ENCODE peak calls at places on chromosomes 3 and 15, in nine cellular contexts. A is EH; H is stimulated activated naive CD8-positive, alpha-beta T cell treated with anti-CD3 and anti-CD28 coated beads, Interleukin-15, amount 100 ng/mL, for 72 hours; Y is cardiac muscle cell; M is DMS 273 treated with DMSO at 0.1 percent for 48 hours; V is T-cell; N is neural crest cell; L is heart right ventricle; U is dorsolateral prefrontal cortex. K is an unnamed sample.

GRCh38 chr15:78197632-78198031 is 36.7 kb downstream of the ACSBG1 start:
- DNase-seq in U (no peak), A (no peak), M (no peak), V (no peak), N (no peak), Y (no peak), H (no peak), L (no peak), K (no peak)

GRCh38 chr15:77682564-77682963 is 49.9 kb upstream of the LINGO1 start:
- DNase-seq in H (no peak), M (no peak), L (no peak), Y (no peak), U (no peak), V (no peak), A (no peak), N (no peak), K (no peak)

GRCh38 chr3:46298871-46299607 is 54.9 kb upstream of the CCR2 start:
- DNase-seq in L (no peak), M (no peak), H (peak), N (no peak), V (no peak), Y (no peak), A (no peak), U (no peak), K (no peak)

GRCh38 chr3:48119495-48120193 is 68.6 kb downstream of the CDC25A start:
- DNase-seq in N (no peak), L (peak), U (no peak), A (peak), Y (peak), H (no peak), V (no peak), M (no peak), K (no peak)

GRCh38 chr15:74432968-74433591 is 678 bp downstream of the SEMA7A start:
- DNase-seq in N (no peak), Y (no peak), H (no peak), L (no peak), V (no peak), U (no peak), A (no peak), M (no peak), K (no peak)

GRCh38 chr3:11136116-11136515 is 18.2 kb upstream of the HRH1 start:
- DNase-seq in H (no peak), M (no peak), N (no peak), V (no peak), U (no peak), Y (peak), A (peak), L (no peak), K (no peak)

GRCh38 chr3:112967828-112968227 is 7.1 kb downstream of the CD200R1 start:
- DNase-seq in V (no peak), H (no peak), A (no peak), N (no peak), L (no peak), M (no peak), Y (no peak), U (no peak), K (no peak)

GRCh38 chr3:128686465-128686864 is 35.8 kb upstream of the RPN1 start:
- DNase-seq in Y (no peak), M (no peak), N (no peak), V (no peak), L (no peak), A (no peak), H (no peak), U (no peak), K (no peak)

GRCh38 chr3:182618981-182619591 is 174.2 kb upstream of the ATP11B start:
- DNase-seq in U (no peak), M (no peak), V (no peak), H (no peak), L (no peak), Y (no peak), N (no peak), A (no peak), K (no peak)

GRCh38 chr3:192917508-192918274 is at the start of gene MB21D2:
- DNase-seq in M (peak), H (peak), N (peak), U (peak), A (peak), Y (peak), V (no peak), L (peak), K (peak)

GRCh38 chr3:49411968-49412631 is at the start of the genes RHOA and TCTA:
- DNase-seq in L (peak), U (peak), H (peak), V (peak), Y (peak), N (peak), A (peak), M (peak), K (peak)

GRCh38 chr3:191239439-191240035 is 40.5 kb downstream of the OSTN start:
- DNase-seq in U (no peak), A (peak), V (no peak), M (no peak), H (no peak), N (no peak), Y (peak), L (no peak), K (no peak)

GRCh38 chr3:152405915-152406802 is 137.4 kb downstream of the MBNL1 start:
- DNase-seq in V (no peak), L (no peak), Y (peak), A (peak), U (no peak), H (no peak), N (no peak), M (no peak), K (no peak)

GRCh38 chr3:13009132-13009945 is 63.9 kb downstream of the IQSEC1 start:
- DNase-seq in Y (peak), L (peak), V (peak), N (no peak), A (no peak), U (no peak), M (no peak), H (peak), K (no peak)

GRCh38 chr3:27677554-27677953 is 44.6 kb downstream of the EOMES start:
- DNase-seq in N (no peak), A (peak), Y (peak), V (no peak), L (no peak), H (no peak), U (no peak), M (no peak), K (no peak)

GRCh38 chr3:142595951-142596725 is at the start of gene PLS1:
- DNase-seq in V (peak), L (peak), N (peak), A (peak), M (peak), U (peak), H (peak), Y (peak), K (peak)

GRCh38 chr15:78461171-78461881 is 23.3 kb downstream of the IREB2 start:
- DNase-seq in V (peak), H (no peak), L (no peak), U (no peak), A (no peak), Y (peak), M (no peak), N (no peak), K (no peak)

GRCh38 chr15:69784808-69785550 is 312.7 kb downstream of the TLE3 start:
- DNase-seq in H (no peak), A (peak), N (no peak), U (no peak), V (no peak), M (no peak), Y (peak), L (no peak), K (peak)

GRCh38 chr3:4981688-4982494 is 2.7 kb downstream of the BHLHE40 start:
- DNase-seq in N (no peak), H (no peak), L (no peak), U (no peak), Y (peak), V (no peak), A (peak), M (no peak), K (no peak)

GRCh38 chr3:179962617-179963387 is 73.9 kb downstream of the PEX5L start:
- DNase-seq in L (no peak), U (no peak), V (no peak), H (no peak), A (no peak), N (no peak), M (no peak), Y (no peak), K (no peak)

GRCh38 chr15:69561071-69561784 is 108.6 kb downstream of the RPLP1 start:
- DNase-seq in U (no peak), V (no peak), L (no peak), H (no peak), Y (no peak), A (no peak), N (no peak), M (no peak), K (no peak)

GRCh38 chr3:57275393-57275792 is 17.1 kb downstream of the ASB14 start:
- DNase-seq in H (no peak), V (no peak), U (no peak), L (no peak), Y (no peak), N (no peak), M (no peak), A (no peak), K (no peak)

GRCh38 chr15:70906842-70907241 is 14.2 kb downstream of the LRRC49 start:
- DNase-seq in V (no peak), H (no peak), Y (peak), M (no peak), A (peak), L (no peak), U (no peak), N (no peak), K (no peak)

GRCh38 chr3:5122741-5123706 is 932 bp downstream of the ARL8B start:
- DNase-seq in N (peak), V (peak), H (no peak), M (no peak), U (peak), L (no peak), Y (peak), A (peak), K (no peak)

GRCh38 chr3:10973196-10973595 is 19.4 kb upstream of the SLC6A1 start:
- DNase-seq in A (no peak), Y (no peak), L (no peak), H (no peak), N (no peak), M (no peak), U (no peak), V (no peak), K (no peak)

GRCh38 chr15:33098082-33099058 is 96.1 kb downstream of the FMN1 start:
- DNase-seq in L (no peak), M (no peak), V (no peak), H (no peak), U (no peak), N (no peak), Y (peak), A (peak), K (no peak)

GRCh38 chr3:71083726-71084131 is 499.8 kb downstream of the FOXP1 start:
- DNase-seq in N (no peak), V (no peak), L (no peak), H (peak), U (no peak), M (no peak), Y (no peak), A (no peak), K (no peak)

GRCh38 chr3:171851685-171852084 is 8.5 kb downstream of the TMEM212 start:
- DNase-seq in M (no peak), H (no peak), Y (peak), U (no peak), N (no peak), A (peak), L (no peak), V (no peak), K (no peak)

GRCh38 chr3:194867270-194867983 is 181.7 kb downstream of the FAM43A start:
- DNase-seq in V (no peak), Y (peak), A (peak), M (peak), L (peak), H (no peak), U (no peak), N (no peak), K (no peak)

GRCh38 chr15:98005659-98006058 is 45.2 kb downstream of the ARRDC4 start:
- DNase-seq in U (no peak), Y (no peak), M (no peak), L (no peak), V (no peak), H (no peak), N (no peak), A (no peak), K (no peak)

GRCh38 chr15:70815604-70816003 is 38.4 kb downstream of the LARP6 start:
- DNase-seq in U (no peak), Y (no peak), H (no peak), A (no peak), N (no peak), V (no peak), L (no peak), M (no peak), K (no peak)

GRCh38 chr3:69122398-69122797 is at the start of gene LMOD3:
- DNase-seq in M (no peak), N (no peak), A (no peak), U (no peak), L (no peak), Y (no peak), V (no peak), H (no peak), K (no peak)

GRCh38 chr3:59052803-59053411 is 3.1 kb upstream of the CFAP20DC start:
- DNase-seq in M (no peak), N (no peak), A (peak), Y (peak), U (no peak), L (no peak), H (no peak), V (no peak), K (no peak)

GRCh38 chr3:34856577-34856976 is 782.7 kb upstream of the ARPP21 start:
- DNase-seq in A (peak), H (no peak), V (no peak), L (no peak), U (no peak), M (no peak), N (no peak), Y (no peak), K (no peak)

GRCh38 chr3:44280631-44281030 is 38.9 kb downstream of the TOPAZ1 start:
- DNase-seq in N (no peak), L (no peak), A (no peak), U (no peak), M (no peak), H (no peak), Y (no peak), V (no peak), K (no peak)

GRCh38 chr3:146241523-146242240 is 9.2 kb downstream of the PLSCR4 start:
- DNase-seq in N (no peak), U (no peak), M (no peak), A (peak), Y (peak), V (no peak), H (no peak), L (no peak), K (no peak)

GRCh38 chr3:125146601-125147490 is 65.7 kb downstream of the SLC12A8 start:
- DNase-seq in U (no peak), L (no peak), V (no peak), Y (no peak), M (no peak), A (no peak), H (no peak), N (no peak), K (no peak)

GRCh38 chr3:106826861-106827311 is 550.4 kb upstream of the CCDC54 start:
- DNase-seq in H (no peak), L (no peak), Y (peak), A (peak), N (no peak), U (no peak), V (no peak), M (peak), K (no peak)

K was measured in ecto neural progenitor cell.